ENCODE peak calls at places on chromosomes 6 and 20, in ten cellular contexts. I is lung, F is BE2C, M is adrenal gland, P is SJSA1, Y is endodermal cell, V is lower lobe of right lung, B is uterus, J is HAP-1, T is A549. C is an unnamed sample. For H3K4me1, the result is how much of the 10 kb centered on the place peaks cover.

GRCh38 chr6:167502471-167502870 is 177.6 kb downstream of the TTLL2 start:
- DNase-seq in I (no peak), F (no peak), M (no peak), P (no peak), Y (no peak), V (no peak), B (no peak), J (no peak), T (no peak), C (no peak)

GRCh38 chr20:63117661-63118302 is 98.1 kb downstream of the YTHDF1 start:
- DNase-seq in I (no peak), F (no peak), M (no peak), P (no peak), Y (no peak), V (peak), B (no peak), J (no peak), T (no peak), C (no peak)

GRCh38 chr6:24991748-24992467 is 56.1 kb upstream of the RIPOR2 start:
- DNase-seq in I (peak), F (peak), M (peak), P (peak), Y (peak), V (peak), B (peak), J (peak), T (peak), C (no peak)

GRCh38 chr6:143784316-143784715 is 58.8 kb upstream of the LTV1 start:
- DNase-seq in I (no peak), F (no peak), M (no peak), P (no peak), Y (no peak), V (no peak), B (no peak), J (no peak), T (no peak), C (no peak)

GRCh38 chr6:5866547-5867051 is 140.1 kb downstream of the NRN1 start:
- DNase-seq in I (no peak), F (no peak), M (no peak), P (peak), Y (no peak), V (no peak), B (no peak), J (no peak), T (no peak), C (no peak)

GRCh38 chr6:133241088-133241900 is at the start of gene EYA4:
- DNase-seq in I (no peak), F (peak), M (no peak), P (no peak), Y (peak), V (no peak), B (no peak), J (peak), T (peak), C (no peak)

GRCh38 chr6:29631860-29632731 is 887 bp downstream of the GABBR1 start:
- DNase-seq in I (peak), F (peak), M (peak), P (peak), Y (peak), V (peak), B (peak), J (peak), T (peak), C (peak)

GRCh38 chr6:110965629-110966229 is 7.2 kb downstream of the GTF3C6 start:
- DNase-seq in I (no peak), F (no peak), M (no peak), P (no peak), Y (peak), V (no peak), B (no peak), J (no peak), T (no peak), C (no peak)

GRCh38 chr6:16318953-16319720 is 80.8 kb downstream of the GMPR start:
- DNase-seq in I (no peak), F (no peak), M (no peak), P (no peak), Y (no peak), V (no peak), B (peak), J (no peak), T (no peak), C (no peak)

GRCh38 chr6:16320533-16321340 is 82.3 kb downstream of the GMPR start:
- DNase-seq in I (no peak), F (no peak), M (no peak), P (no peak), Y (no peak), V (no peak), B (peak), J (no peak), T (no peak), C (no peak)

GRCh38 chr6:16318538-16318937 is 80.2 kb downstream of the GMPR start:
- DNase-seq in I (no peak), F (no peak), M (no peak), P (peak), Y (no peak), V (no peak), B (peak), J (no peak), T (no peak), C (no peak)

GRCh38 chr6:16321341-16321710 is 82.9 kb downstream of the GMPR start:
- DNase-seq in I (no peak), F (no peak), M (no peak), P (no peak), Y (peak), V (no peak), B (no peak), J (no peak), T (no peak), C (no peak)

DNA sequence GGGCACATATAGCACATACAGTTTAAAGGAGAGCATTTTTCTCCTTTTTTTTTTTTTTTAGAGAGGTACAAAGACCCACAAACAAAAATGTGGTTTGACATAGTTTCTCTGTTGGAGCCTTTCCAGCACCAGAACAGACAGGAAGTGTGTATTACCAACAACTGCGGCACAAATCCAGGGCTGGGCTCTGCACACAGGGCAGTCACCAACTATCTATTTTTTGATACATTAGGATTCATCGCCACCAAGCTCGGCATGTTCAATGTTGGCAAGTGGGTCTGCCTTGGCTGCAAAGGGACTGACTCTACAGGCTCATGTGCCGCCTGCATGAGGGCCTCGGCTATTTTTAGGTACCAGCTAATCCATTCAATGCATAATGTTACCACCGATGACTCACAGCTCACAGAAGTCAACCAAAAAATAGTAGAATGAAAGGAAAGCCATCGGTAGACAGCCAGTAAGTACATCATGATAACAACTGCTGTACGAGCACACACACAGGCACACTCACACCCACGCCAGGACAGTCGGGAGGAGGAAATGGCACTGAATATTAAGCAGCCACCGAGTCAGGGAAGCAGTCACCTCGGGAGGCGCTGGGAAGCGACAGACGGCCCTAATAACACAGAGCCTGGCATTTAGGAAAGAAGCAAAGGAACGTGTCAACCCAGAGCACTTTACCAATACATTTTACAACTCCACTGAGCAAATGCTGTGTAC is 81.6 kb downstream of the GMPR start:
- DNase-seq in I (peak), F (peak), M (peak), P (peak), Y (peak), V (no peak), B (peak), J (peak), T (no peak), C (peak)
- H3K4me1 ChIP-seq in I (under half), F (under half), M (under half), P (half or more), Y (under half), V (half or more), B (under half), J (under half), T (under half), C (half or more)

GRCh38 chr20:50691585-50692552 is 527 bp upstream of the RIPOR3 start:
- DNase-seq in I (no peak), F (peak), M (no peak), P (no peak), Y (peak), V (no peak), B (peak), J (no peak), T (no peak), C (no peak)

GRCh38 chr20:50692553-50692933 is 1.2 kb upstream of the RIPOR3 start:
- DNase-seq in I (no peak), F (no peak), M (no peak), P (no peak), Y (no peak), V (no peak), B (no peak), J (no peak), T (no peak), C (no peak)

GRCh38 chr20:50689864-50690263 is 1.5 kb downstream of the RIPOR3 start:
- DNase-seq in I (no peak), F (peak), M (no peak), P (no peak), Y (no peak), V (no peak), B (no peak), J (no peak), T (no peak), C (peak)

GRCh38 chr20:50690979-50691584 is at the start of gene RIPOR3:
- DNase-seq in I (no peak), F (peak), M (no peak), P (no peak), Y (peak), V (no peak), B (peak), J (no peak), T (no peak), C (no peak)

DNA sequence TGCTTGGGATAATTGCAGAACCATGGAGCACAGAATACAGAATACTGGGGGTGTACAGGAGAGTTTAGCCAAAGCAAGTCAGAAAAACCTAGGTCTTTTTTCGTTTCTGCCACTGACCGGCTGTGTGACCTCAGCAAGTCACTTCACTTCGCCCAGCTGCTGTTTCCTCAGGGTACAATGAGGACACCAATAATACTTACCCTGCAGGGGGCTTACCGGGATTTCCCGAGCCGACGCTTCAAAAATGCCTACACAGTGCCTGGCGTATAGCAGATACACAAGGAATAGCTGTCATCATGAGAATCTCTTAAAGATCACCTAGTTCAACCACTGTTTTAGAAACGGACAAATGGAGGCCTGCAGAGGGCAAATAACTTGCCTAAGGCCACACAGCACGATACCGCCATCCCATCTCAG is 772 bp downstream of the RIPOR3 start:
- DNase-seq in I (no peak), F (peak), M (no peak), P (no peak), Y (no peak), V (no peak), B (no peak), J (no peak), T (no peak), C (no peak)
- H3K4me3 ChIP-seq in I (peak), F (peak), M (no peak), P (no peak), Y (peak), V (peak), B (peak), J (no peak), T (no peak), C (peak)

GRCh38 chr6:157539900-157540752 is 159.1 kb downstream of the ZDHHC14 start:
- DNase-seq in I (no peak), F (no peak), M (no peak), P (no peak), Y (peak), V (no peak), B (no peak), J (no peak), T (no peak), C (no peak)
- H3K4me1 ChIP-seq in I (under half), F (under half), M (under half), P (under half), Y (under half), V (under half), B (under half), J (under half), T (under half), C (under half)

GRCh38 chr6:33018904-33019303 is 9.5 kb upstream of the HLA-DOA start:
- DNase-seq in I (peak), F (no peak), M (peak), P (no peak), Y (no peak), V (peak), B (peak), J (no peak), T (no peak), C (no peak)
- H3K4me3 ChIP-seq in I (no peak), F (no peak), M (no peak), P (no peak), Y (no peak), V (peak), B (peak), J (no peak), T (no peak), C (peak)

C was measured in suprapubic skin.